ENCODE peak calls at places on chromosome 18, in nine cellular contexts. Z is amygdala, K is tibial artery, H is GM04504, F is anterior cingulate cortex, M is IMR-90, I is sciatic nerve, Y is left cardiac atrium, W is left colon. G is an unnamed sample.
A peak's percentile ranks its signal among the peaks of the same experiment; 100 is the strongest.

GRCh38 chr18:24108621-24109020 is 30.2 kb upstream of the CABYR start:
- DNase-seq in Z (no peak), K (no peak), H (no peak), F (no peak), M (no peak), I (no peak), Y (no peak), W (no peak), G (no peak)

GRCh38 chr18:72674710-72675109 is 130.6 kb upstream of the CBLN2 start:
- DNase-seq in Z (no peak), K (no peak), H (no peak), F (no peak), M (no peak), I (no peak), Y (no peak), W (no peak), G (no peak)

GRCh38 chr18:42086288-42086687 is 131.3 kb downstream of the PIK3C3 start:
- DNase-seq in Z (no peak), K (no peak), H (no peak), F (no peak), M (peak; percentile 49), I (no peak), Y (no peak), W (no peak), G (no peak)

GRCh38 chr18:76885011-76885410 is 62.7 kb downstream of the ZNF236 start:
- DNase-seq in Z (no peak), K (no peak), H (no peak), F (no peak), M (no peak), I (no peak), Y (no peak), W (no peak), G (no peak)

GRCh38 chr18:36519358-36519757 is 221.8 kb downstream of the FHOD3 start:
- DNase-seq in Z (no peak), K (no peak), H (no peak), F (no peak), M (peak; percentile 52), I (no peak), Y (no peak), W (no peak), G (no peak)

GRCh38 chr18:22847392-22847791 is 85.7 kb upstream of the RBBP8 start:
- DNase-seq in Z (no peak), K (no peak), H (no peak), F (no peak), M (peak; percentile 51), I (no peak), Y (no peak), W (no peak), G (no peak)

GRCh38 chr18:2846638-2847340 is at the start of gene EMILIN2:
- DNase-seq in Z (no peak), K (peak; percentile 88), H (no peak), F (no peak), M (peak; percentile 14), I (peak; percentile 87), Y (peak; percentile 78), W (peak; percentile 67), G (no peak)

GRCh38 chr18:36352384-36352783 is 54.9 kb downstream of the FHOD3 start:
- DNase-seq in Z (no peak), K (peak; percentile 73), H (peak; percentile 81), F (no peak), M (peak; percentile 95), I (no peak), Y (no peak), W (no peak), G (no peak)

GRCh38 chr18:13455960-13456471 is 237.5 kb downstream of the LDLRAD4 start:
- DNase-seq in Z (no peak), K (peak; percentile 48), H (no peak), F (no peak), M (no peak), I (no peak), Y (no peak), W (no peak), G (no peak)